ENCODE peak calls at places on chromosome 1, in nine cellular contexts. T is HepG2, R is H1, X is sigmoid colon, I is HAP-1, E is mucosa of descending colon, G is suprapubic skin, Y is heart left ventricle, H is heart right ventricle. U is an unnamed sample.

GRCh38 chr1:53734650-53735211 is 4.2 kb downstream of the GLIS1 start:
- DNase-seq in T (no peak), R (no peak), X (no peak), I (no peak), E (no peak), G (no peak), Y (no peak), H (no peak), U (no peak)

GRCh38 chr1:185342017-185342416 is 25.0 kb upstream of the IVNS1ABP start:
- DNase-seq in T (no peak), R (no peak), X (no peak), I (no peak), E (no peak), G (no peak), Y (no peak), H (no peak), U (no peak)

GRCh38 chr1:82706741-82707140 is 906.0 kb downstream of the ADGRL2 start:
- DNase-seq in T (no peak), R (no peak), X (no peak), I (no peak), E (no peak), G (no peak), Y (no peak), H (no peak), U (no peak)

GRCh38 chr1:234373064-234373937 is at the start of gene COA6:
- DNase-seq in T (peak; percentile 98), R (peak; percentile 75), X (peak; percentile 94), I (peak; percentile 93), E (peak; percentile 96), G (peak; percentile 97), Y (peak; percentile 93), H (peak; percentile 94), U (peak; percentile 73)

GRCh38 chr1:39431927-39432326 is 59.5 kb upstream of the BMP8A start:
- DNase-seq in T (no peak), R (no peak), X (no peak), I (no peak), E (no peak), G (no peak), Y (no peak), H (no peak), U (no peak)

GRCh38 chr1:114347431-114348209 is 163.4 kb downstream of the TRIM33 start:
- DNase-seq in T (no peak), R (no peak), X (no peak), I (no peak), E (no peak), G (no peak), Y (no peak), H (no peak), U (no peak)

GRCh38 chr1:228734881-228735801 is at the start of gene RHOU:
- DNase-seq in T (peak; percentile 20), R (no peak), X (peak; percentile 89), I (peak; percentile 46), E (peak; percentile 81), G (peak; percentile 88), Y (peak; percentile 82), H (peak; percentile 70), U (no peak)

GRCh38 chr1:153547560-153548551 is 1.2 kb downstream of the S100A3 start:
- DNase-seq in T (no peak), R (no peak), X (peak; percentile 68), I (no peak), E (no peak), G (no peak), Y (no peak), H (no peak), U (no peak)

GRCh38 chr1:19889656-19890055 is 7.5 kb downstream of the OTUD3 start:
- DNase-seq in T (no peak), R (no peak), X (no peak), I (no peak), E (no peak), G (no peak), Y (no peak), H (no peak), U (no peak)

DNA sequence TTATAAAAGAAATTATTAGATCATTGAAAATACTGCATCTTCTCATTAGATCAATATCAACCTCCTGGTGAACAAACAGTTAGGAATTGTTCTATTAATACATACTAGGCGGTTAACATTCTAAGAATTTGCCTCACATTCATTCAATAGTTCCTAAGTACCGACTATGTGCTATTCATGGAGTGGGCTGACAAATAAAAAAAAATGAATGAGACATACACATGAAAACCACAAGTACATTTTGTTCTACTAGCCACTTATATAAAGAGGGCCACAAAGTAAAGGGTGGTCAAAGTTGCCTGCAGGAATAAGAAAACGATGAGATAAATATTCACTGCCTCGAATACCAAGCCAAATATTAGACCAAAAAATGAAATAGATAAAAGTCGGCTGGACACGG is 294.4 kb downstream of the SDCCAG8 start:
- DNase-seq in T (no peak), R (no peak), X (no peak), I (no peak), E (no peak), G (no peak), Y (no peak), H (no peak), U (no peak)
- H3K4me1 ChIP-seq in T (no peaks in the 10 kb centered on the region), R (no peaks in the 10 kb centered on the region), X (peaks cover 4% of the 10 kb centered on the region), I (no peaks in the 10 kb centered on the region), E (no peaks in the 10 kb centered on the region), G (no peaks in the 10 kb centered on the region), Y (no peaks in the 10 kb centered on the region), H (no peaks in the 10 kb centered on the region), U (no peaks in the 10 kb centered on the region)

GRCh38 chr1:180185971-180186645 is 31.4 kb downstream of the QSOX1 start:
- DNase-seq in T (no peak), R (no peak), X (no peak), I (no peak), E (no peak), G (no peak), Y (no peak), H (no peak), U (no peak)

GRCh38 chr1:180188679-180189175 is 34.1 kb downstream of the QSOX1 start:
- DNase-seq in T (no peak), R (no peak), X (no peak), I (no peak), E (no peak), G (no peak), Y (no peak), H (no peak), U (no peak)

GRCh38 chr1:180188103-180188506 is 33.4 kb downstream of the QSOX1 start:
- DNase-seq in T (peak; percentile 41), R (no peak), X (no peak), I (peak; percentile 64), E (peak; percentile 70), G (no peak), Y (peak; percentile 41), H (no peak), U (peak; percentile 43)

GRCh38 chr1:180186831-180187230 is 32.2 kb downstream of the QSOX1 start:
- DNase-seq in T (no peak), R (no peak), X (no peak), I (no peak), E (no peak), G (no peak), Y (no peak), H (no peak), U (no peak)

DNA sequence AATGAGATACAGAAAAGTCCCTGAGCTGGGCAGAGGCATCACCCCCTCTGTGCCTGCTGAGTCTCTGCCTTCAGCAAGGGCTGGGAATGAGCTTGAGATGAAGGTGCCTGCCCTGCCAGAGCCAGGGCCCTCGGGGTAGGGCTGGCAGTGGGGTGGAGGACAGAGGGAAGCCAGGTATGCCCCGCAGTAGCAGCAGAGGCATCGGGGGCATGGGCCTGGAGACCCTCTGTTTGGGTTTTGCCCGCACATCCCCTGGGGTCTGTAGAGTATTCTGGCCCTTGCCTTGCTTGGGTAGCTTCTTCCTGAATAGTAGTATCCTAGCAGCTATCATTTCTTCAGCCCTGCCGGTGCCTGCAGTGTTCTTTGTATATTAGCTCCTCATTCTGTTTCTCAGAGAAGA is 33.0 kb downstream of the QSOX1 start:
- DNase-seq in T (no peak), R (no peak), X (no peak), I (no peak), E (no peak), G (no peak), Y (no peak), H (no peak), U (no peak)
- H3K4me1 ChIP-seq in T (no peaks in the 10 kb centered on the region), R (no peaks in the 10 kb centered on the region), X (no peaks in the 10 kb centered on the region), I (no peaks in the 10 kb centered on the region), E (no peaks in the 10 kb centered on the region), G (no peaks in the 10 kb centered on the region), Y (no peaks in the 10 kb centered on the region), H (no peaks in the 10 kb centered on the region), U (no peaks in the 10 kb centered on the region)

GRCh38 chr1:160741597-160742348 is 2.7 kb downstream of the SLAMF7 start:
- DNase-seq in T (no peak), R (no peak), X (no peak), I (no peak), E (no peak), G (no peak), Y (no peak), H (no peak), U (no peak)

GRCh38 chr1:160746870-160747500 is 7.9 kb downstream of the SLAMF7 start:
- DNase-seq in T (no peak), R (no peak), X (no peak), I (peak; percentile 29), E (no peak), G (no peak), Y (no peak), H (no peak), U (no peak)

GRCh38 chr1:160742428-160743127 is 3.5 kb downstream of the SLAMF7 start:
- DNase-seq in T (no peak), R (no peak), X (no peak), I (no peak), E (no peak), G (no peak), Y (no peak), H (no peak), U (no peak)

GRCh38 chr1:160743266-160743665 is 4.2 kb downstream of the SLAMF7 start:
- DNase-seq in T (no peak), R (no peak), X (no peak), I (no peak), E (no peak), G (no peak), Y (no peak), H (no peak), U (no peak)

DNA sequence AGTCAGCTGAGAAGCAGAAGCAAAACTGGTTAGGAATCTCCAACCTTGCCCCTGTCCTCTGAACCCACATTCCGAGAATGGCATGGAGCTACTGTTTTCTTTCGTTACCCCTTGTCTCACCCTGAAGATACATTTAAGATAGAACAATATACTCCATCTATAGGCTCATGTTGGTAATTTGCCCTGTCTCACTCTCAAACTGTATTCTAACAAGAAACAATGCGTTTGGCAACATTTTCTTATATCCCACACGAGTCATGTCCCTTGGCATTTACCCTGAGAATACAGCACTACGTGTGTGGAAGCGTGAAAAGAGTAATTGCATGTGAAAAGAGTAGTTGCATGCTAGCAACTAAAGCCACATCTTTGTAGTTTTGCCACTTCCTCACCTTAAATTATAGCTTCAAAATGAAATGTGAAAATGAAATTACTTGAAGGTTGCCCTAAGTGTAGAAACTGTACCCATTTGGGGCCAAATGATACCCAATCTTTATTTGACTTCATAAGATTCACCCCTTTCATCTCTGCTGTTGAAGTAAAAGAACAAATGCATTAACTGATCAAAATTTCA is 5.3 kb downstream of the SLAMF7 start:
- DNase-seq in T (no peak), R (no peak), X (no peak), I (no peak), E (no peak), G (no peak), Y (no peak), H (no peak), U (no peak)
- H3K4me1 ChIP-seq in T (no peaks in the 10 kb centered on the region), R (no peaks in the 10 kb centered on the region), X (no peaks in the 10 kb centered on the region), I (peaks cover 16% of the 10 kb centered on the region), E (no peaks in the 10 kb centered on the region), G (no peaks in the 10 kb centered on the region), Y (no peaks in the 10 kb centered on the region), H (no peaks in the 10 kb centered on the region), U (no peaks in the 10 kb centered on the region)

GRCh38 chr1:155126494-155127104 is 1.1 kb upstream of the EFNA1 start:
- DNase-seq in T (peak; percentile 88), R (no peak), X (peak; percentile 74), I (no peak), E (peak; percentile 64), G (peak; percentile 83), Y (no peak), H (peak; percentile 23), U (no peak)
- H3K4me1 ChIP-seq in T (peaks cover 39% of the 10 kb centered on the region), R (peaks cover 16% of the 10 kb centered on the region), X (peaks cover 43% of the 10 kb centered on the region), I (peaks cover 33% of the 10 kb centered on the region), E (peaks cover 28% of the 10 kb centered on the region), G (peaks cover 72% of the 10 kb centered on the region), Y (peaks cover 49% of the 10 kb centered on the region), H (peaks cover 62% of the 10 kb centered on the region), U (peaks cover 25% of the 10 kb centered on the region)